ENCODE peak calls at places on chromosome 17, in seven cellular contexts. C is heart right ventricle; B is CD8-positive, alpha-beta T cell; P is Calu3; G is RWPE1; L is HTR-8/SVneo; Y is T-helper 17 cell. H is an unnamed sample.

GRCh38 chr17:17041018-17041521 is 1.2 kb upstream of the MPRIP start:
- DNase-seq in C (peak; percentile 55), B (no peak), P (no peak), G (peak; percentile 49), L (no peak), Y (no peak), H (no peak)

GRCh38 chr17:38970804-38971203 is 3.6 kb upstream of the FBXO47 start:
- DNase-seq in C (no peak), B (no peak), P (peak; percentile 59), G (no peak), L (no peak), Y (no peak), H (no peak)

GRCh38 chr17:4485676-4486646 is 12.7 kb upstream of the SPNS2 start:
- DNase-seq in C (no peak), B (peak; percentile 65), P (no peak), G (no peak), L (no peak), Y (no peak), H (no peak)

GRCh38 chr17:40556884-40557414 is 8.3 kb downstream of the CCR7 start:
- DNase-seq in C (peak; percentile 77), B (no peak), P (no peak), G (no peak), L (no peak), Y (no peak), H (no peak)

GRCh38 chr17:499836-500543 is 147.4 kb upstream of the RPH3AL start:
- DNase-seq in C (no peak), B (no peak), P (no peak), G (no peak), L (no peak), Y (no peak), H (no peak)

GRCh38 chr17:5413682-5414081 is 5.8 kb downstream of the NUP88 start:
- DNase-seq in C (no peak), B (no peak), P (no peak), G (peak; percentile 80), L (peak; percentile 29), Y (no peak), H (peak; percentile 90)

GRCh38 chr17:7133424-7133823 is 18.8 kb upstream of the ASGR2 start:
- DNase-seq in C (peak; percentile 38), B (peak; percentile 7), P (no peak), G (no peak), L (no peak), Y (no peak), H (peak; percentile 6)

GRCh38 chr17:50547736-50548083 is 736 bp downstream of the SPATA20 start:
- DNase-seq in C (no peak), B (no peak), P (peak; percentile 44), G (no peak), L (no peak), Y (no peak), H (no peak)

GRCh38 chr17:64004903-64005733 is 7.0 kb downstream of the PRR29 start:
- DNase-seq in C (no peak), B (no peak), P (no peak), G (no peak), L (no peak), Y (no peak), H (no peak)